ENCODE peak calls at places on chromosomes 13 and 19, in nine cellular contexts. C is breast epithelium, K is thoracic aorta, M is fibroblast of lung, I is heart left ventricle, B is vagina, A is stomach, T is heart right ventricle, R is IMR-90. X is an unnamed sample.

GRCh38 chr19:55285225-55285890 is 1.6 kb downstream of the BRSK1 start:
- DNase-seq in A (no peak), I (peak; percentile 53), R (no peak), K (no peak), T (no peak), B (no peak), C (no peak), M (peak; percentile 9), X (no peak)

GRCh38 chr13:85724554-85725432 is 74.4 kb downstream of the SLITRK6 start:
- DNase-seq in A (no peak), C (no peak), K (no peak), I (no peak), M (no peak), T (no peak), B (no peak), R (peak; percentile 68), X (no peak)

GRCh38 chr19:41638624-41639023 is 11.8 kb upstream of the CEACAM4 start:
- DNase-seq in K (no peak), I (no peak), C (no peak), M (no peak), T (no peak), B (no peak), R (no peak), A (no peak), X (no peak)

GRCh38 chr13:101916108-101916757 is 463.8 kb downstream of the ITGBL1 start:
- DNase-seq in T (peak; percentile 40), B (no peak), A (no peak), C (no peak), K (no peak), R (no peak), M (peak; percentile 14), I (peak; percentile 35), X (peak; percentile 41)

GRCh38 chr13:75359266-75359665 is 122.7 kb downstream of the TBC1D4 start:
- DNase-seq in A (no peak), M (peak; percentile 98), R (peak; percentile 94), C (no peak), I (no peak), B (no peak), K (no peak), T (no peak), X (peak; percentile 34)

GRCh38 chr19:459724-460511 is 915 bp downstream of the SHC2 start:
- DNase-seq in R (peak; percentile 27), M (peak; percentile 27), B (no peak), K (no peak), A (peak; percentile 69), C (peak; percentile 73), I (peak; percentile 81), T (peak; percentile 82), X (no peak)

GRCh38 chr19:36151144-36152051 is 849 bp downstream of the COX7A1 start:
- DNase-seq in K (peak; percentile 34), B (no peak), I (peak; percentile 82), C (no peak), T (peak; percentile 69), M (no peak), A (no peak), R (no peak), X (no peak)

GRCh38 chr13:39565036-39565949 is 37.7 kb downstream of the LHFPL6 start:
- DNase-seq in A (no peak), I (no peak), R (peak; percentile 95), B (no peak), M (peak; percentile 98), T (no peak), K (no peak), C (no peak), X (peak; percentile 88)

GRCh38 chr13:27035892-27036235 is 135.7 kb downstream of the USP12 start:
- DNase-seq in B (no peak), R (peak; percentile 56), T (no peak), C (no peak), I (no peak), A (no peak), M (peak; percentile 84), K (no peak), X (no peak)

GRCh38 chr19:14091086-14091884 is 734 bp upstream of the SAMD1 start:
- DNase-seq in A (no peak), K (no peak), I (no peak), T (no peak), R (peak; percentile 64), M (peak; percentile 67), C (no peak), B (no peak), X (peak; percentile 76)

GRCh38 chr13:18996221-18996620 is 185.4 kb downstream of the TUBA3C start:
- DNase-seq in M (no peak), A (no peak), K (no peak), T (no peak), C (no peak), I (no peak), R (no peak), B (no peak), X (peak; percentile 79)
- H3K9me3 ChIP-seq in M (no peaks in the 10 kb centered on the region), A (no peaks in the 10 kb centered on the region), K (peaks cover 11% of the 10 kb centered on the region), T (peaks cover 32% of the 10 kb centered on the region), C (peaks cover 39% of the 10 kb centered on the region), I (peaks cover 13% of the 10 kb centered on the region), R (peaks cover 64% of the 10 kb centered on the region), B (no peaks in the 10 kb centered on the region), X (peaks cover 27% of the 10 kb centered on the region)

GRCh38 chr19:49809155-49809986 is 3.7 kb downstream of the FUZ start:
- DNase-seq in A (peak; percentile 66), R (no peak), I (peak; percentile 68), M (peak; percentile 19), B (no peak), T (peak; percentile 75), K (no peak), C (peak; percentile 75), X (no peak)

GRCh38 chr19:49808762-49809154 is 4.3 kb downstream of the FUZ start:
- DNase-seq in R (peak; percentile 71), B (no peak), A (peak; percentile 96), K (peak; percentile 90), C (peak; percentile 98), I (peak; percentile 94), M (peak; percentile 73), T (peak; percentile 96), X (peak; percentile 39)

GRCh38 chr19:49807174-49807830 is 5.8 kb downstream of the FUZ start:
- DNase-seq in K (no peak), B (no peak), I (no peak), T (no peak), C (no peak), M (no peak), A (no peak), R (no peak), X (no peak)

GRCh38 chr19:49806613-49806946 is 6.5 kb downstream of the FUZ start:
- DNase-seq in A (no peak), R (no peak), T (no peak), K (no peak), C (no peak), I (no peak), M (no peak), B (no peak), X (no peak)

DNA sequence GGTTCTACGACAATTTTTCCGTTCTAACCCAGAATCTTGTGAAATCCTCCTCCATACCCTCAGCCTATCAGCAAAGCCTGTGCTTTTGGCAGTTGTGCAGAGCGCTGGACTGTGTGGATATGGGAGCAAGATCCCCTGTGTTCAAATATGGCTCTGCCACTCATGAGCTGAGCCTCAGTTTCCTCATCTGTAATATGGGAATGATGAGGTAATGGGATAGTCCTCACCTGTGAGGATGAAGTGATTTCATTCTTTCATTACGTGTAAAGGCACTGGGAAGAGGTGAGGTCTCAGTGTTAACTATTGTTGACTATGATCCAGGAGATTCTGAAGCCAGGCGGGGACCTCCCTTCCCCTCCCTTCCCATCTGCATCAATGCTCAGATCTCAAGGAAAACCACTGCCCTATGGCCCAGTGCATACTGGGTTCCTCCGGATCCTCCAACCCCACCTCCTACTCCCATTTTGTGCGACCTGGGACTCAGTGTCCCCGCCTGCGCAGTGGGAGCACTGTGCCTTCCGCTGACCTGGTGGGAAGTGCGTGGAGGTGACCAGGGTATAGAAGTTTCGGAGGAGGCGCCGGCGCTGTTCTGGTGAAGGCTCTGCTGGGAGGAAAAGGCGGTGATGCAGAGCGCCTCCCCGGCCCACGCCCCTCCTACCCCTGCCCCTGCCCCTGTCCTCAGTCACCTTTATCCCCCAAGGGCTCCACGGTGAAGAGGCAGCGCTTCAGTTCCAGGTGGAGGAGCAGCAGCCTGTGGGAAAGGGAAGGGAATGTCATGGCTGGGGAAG is 5.0 kb downstream of the FUZ start:
- DNase-seq in K (no peak), C (no peak), B (no peak), M (no peak), I (no peak), A (no peak), T (no peak), R (no peak), X (no peak)
- H3K4me3 ChIP-seq in K (peak overlapping the region; percentile 95), C (peak overlapping the region; percentile 96), B (peak overlapping the region; percentile 92), M (no peak overlapping the region), I (peak overlapping the region; percentile 69), A (peak overlapping the region; percentile 91), T (peak overlapping the region; percentile 87), R (no peak overlapping the region), X (no peak overlapping the region)

GRCh38 chr13:34555988-34556387 is 386.1 kb upstream of the NBEA start:
- DNase-seq in C (no peak), A (no peak), K (no peak), M (peak; percentile 24), I (no peak), R (no peak), B (no peak), T (no peak), X (no peak)
- H3K9me3 ChIP-seq in C (no peaks in the 10 kb centered on the region), A (no peaks in the 10 kb centered on the region), K (no peaks in the 10 kb centered on the region), M (no peaks in the 10 kb centered on the region), I (no peaks in the 10 kb centered on the region), R (no peaks in the 10 kb centered on the region), B (no peaks in the 10 kb centered on the region), T (no peaks in the 10 kb centered on the region), X (no peaks in the 10 kb centered on the region)

GRCh38 chr19:38597075-38597474 is 20.7 kb downstream of the MAP4K1 start:
- DNase-seq in A (no peak), T (no peak), I (no peak), C (no peak), R (no peak), M (no peak), K (no peak), B (no peak), X (no peak)

GRCh38 chr19:38592940-38593339 is 24.8 kb downstream of the MAP4K1 start:
- DNase-seq in I (no peak), C (no peak), T (no peak), M (no peak), K (no peak), A (no peak), B (no peak), R (no peak), X (no peak)

GRCh38 chr19:38599722-38600121 is 18.0 kb downstream of the MAP4K1 start:
- DNase-seq in M (no peak), A (no peak), R (no peak), K (no peak), C (no peak), B (no peak), T (no peak), I (no peak), X (no peak)

DNA sequence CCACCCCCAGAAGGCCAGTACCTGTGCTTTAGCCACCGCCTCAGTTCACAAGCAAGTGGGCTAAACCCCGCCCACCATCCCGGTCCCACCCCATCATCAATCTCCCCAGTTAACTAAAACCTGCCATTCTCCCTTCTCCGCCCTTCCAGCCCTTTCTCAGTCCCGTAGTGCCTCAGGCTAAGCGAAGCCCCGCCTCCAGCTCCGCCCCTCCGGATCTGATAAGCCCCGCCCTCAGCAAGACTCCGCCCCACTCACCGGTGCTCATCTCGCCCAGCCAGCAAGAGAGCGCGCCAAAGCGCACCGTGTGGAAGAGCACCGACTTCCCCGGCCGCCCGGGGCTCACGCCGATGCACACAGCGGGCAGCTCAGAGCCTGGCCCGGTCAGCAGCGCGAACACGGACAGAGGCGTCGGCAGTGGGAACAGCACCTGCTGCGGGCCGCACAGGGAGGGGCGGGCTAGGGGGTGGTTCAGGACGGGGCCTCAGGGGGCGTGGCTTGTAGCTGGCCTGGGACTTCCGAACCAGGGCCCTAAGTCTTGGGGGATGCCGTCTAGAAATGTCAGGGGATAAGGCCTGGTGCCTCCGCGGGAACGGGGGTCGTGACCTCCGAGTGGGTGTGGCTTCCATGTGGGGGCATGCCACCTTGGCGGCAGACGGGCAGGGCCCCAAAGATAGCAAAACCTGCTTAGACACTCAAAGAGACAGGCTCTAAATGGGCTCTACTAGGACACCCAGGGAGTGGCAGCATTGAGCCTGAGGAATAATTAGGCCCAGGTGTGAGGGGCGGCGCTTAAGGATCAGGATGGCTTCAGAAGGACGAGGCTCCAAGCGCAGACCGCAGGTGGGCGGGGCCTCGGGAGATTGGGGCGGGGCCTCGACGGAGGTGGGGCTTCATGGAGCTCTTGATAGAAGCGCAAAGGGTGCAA is 21.4 kb downstream of the MAP4K1 start:
- DNase-seq in K (no peak), B (no peak), A (peak; percentile 72), T (no peak), R (no peak), I (no peak), M (no peak), C (no peak), X (no peak)
- H3K4me3 ChIP-seq in K (peak overlapping the region; percentile 31), B (peak overlapping the region; percentile 17), A (peak overlapping the region; percentile 31), T (no peak overlapping the region), R (no peak overlapping the region), I (no peak overlapping the region), M (no peak overlapping the region), C (peak overlapping the region; percentile 49), X (no peak overlapping the region)